ENCODE peak calls at places on chromosome 1, in seven cellular contexts. One of them, this sample, is unnamed.

GRCh38 chr1:81126989-81127571 is 673.7 kb upstream of the ADGRL2 start:
- DNase-seq in heart left ventricle: no peak
- DNase-seq in esophagus squamous epithelium: no peak
- DNase-seq in spleen: no peak
- DNase-seq in BE2C: no peak
- DNase-seq in neural progenitor cell: no peak
- DNase-seq in AG04450: no peak
- DNase-seq in this sample: no peak

GRCh38 chr1:59831529-59831928 is 16.8 kb downstream of the HOOK1 start:
- DNase-seq in AG04450: no peak
- DNase-seq in BE2C: no peak
- DNase-seq in spleen: no peak
- DNase-seq in neural progenitor cell: no peak
- DNase-seq in heart left ventricle: no peak
- DNase-seq in esophagus squamous epithelium: no peak
- DNase-seq in this sample: no peak

GRCh38 chr1:42733415-42734200 is 6.4 kb downstream of the CLDN19 start:
- DNase-seq in heart left ventricle: no peak
- DNase-seq in BE2C: no peak
- DNase-seq in AG04450: no peak
- DNase-seq in esophagus squamous epithelium: no peak
- DNase-seq in neural progenitor cell: no peak
- DNase-seq in spleen: no peak
- DNase-seq in this sample: no peak

GRCh38 chr1:14668448-14669029 is 70.1 kb downstream of the KAZN start:
- DNase-seq in esophagus squamous epithelium: no peak
- DNase-seq in neural progenitor cell: no peak
- DNase-seq in AG04450: no peak
- DNase-seq in BE2C: no peak
- DNase-seq in spleen: no peak
- DNase-seq in heart left ventricle: no peak
- DNase-seq in this sample: no peak

GRCh38 chr1:15336866-15337265 is 72.8 kb upstream of the EFHD2 start:
- DNase-seq in BE2C: no peak
- DNase-seq in neural progenitor cell: no peak
- DNase-seq in spleen: peak
- DNase-seq in AG04450: no peak
- DNase-seq in heart left ventricle: peak
- DNase-seq in esophagus squamous epithelium: no peak
- DNase-seq in this sample: peak

GRCh38 chr1:15684042-15684461 is at the start of gene PLEKHM2:
- DNase-seq in heart left ventricle: peak
- DNase-seq in BE2C: peak
- DNase-seq in spleen: peak
- DNase-seq in neural progenitor cell: peak
- DNase-seq in esophagus squamous epithelium: no peak
- DNase-seq in AG04450: no peak
- DNase-seq in this sample: no peak

GRCh38 chr1:200486634-200487033 is 76.8 kb upstream of the ZNF281 start:
- DNase-seq in heart left ventricle: no peak
- DNase-seq in neural progenitor cell: no peak
- DNase-seq in spleen: no peak
- DNase-seq in BE2C: no peak
- DNase-seq in esophagus squamous epithelium: no peak
- DNase-seq in AG04450: no peak
- DNase-seq in this sample: no peak

GRCh38 chr1:3463891-3464648 is 9.6 kb downstream of the ARHGEF16 start:
- DNase-seq in heart left ventricle: peak
- DNase-seq in AG04450: no peak
- DNase-seq in spleen: peak
- DNase-seq in esophagus squamous epithelium: no peak
- DNase-seq in BE2C: peak
- DNase-seq in neural progenitor cell: no peak
- DNase-seq in this sample: peak

GRCh38 chr1:44672254-44672955 is 1.9 kb downstream of the TMEM53 start:
- DNase-seq in esophagus squamous epithelium: no peak
- DNase-seq in spleen: peak
- DNase-seq in neural progenitor cell: peak
- DNase-seq in BE2C: no peak
- DNase-seq in AG04450: no peak
- DNase-seq in heart left ventricle: no peak
- DNase-seq in this sample: peak

GRCh38 chr1:152411144-152411543 is 2.9 kb downstream of the CRNN start:
- DNase-seq in neural progenitor cell: no peak
- DNase-seq in heart left ventricle: no peak
- DNase-seq in spleen: no peak
- DNase-seq in BE2C: no peak
- DNase-seq in AG04450: no peak
- DNase-seq in esophagus squamous epithelium: no peak
- DNase-seq in this sample: no peak

GRCh38 chr1:82110366-82111254 is 309.9 kb downstream of the ADGRL2 start:
- DNase-seq in neural progenitor cell: no peak
- DNase-seq in BE2C: no peak
- DNase-seq in AG04450: no peak
- DNase-seq in heart left ventricle: no peak
- DNase-seq in esophagus squamous epithelium: no peak
- DNase-seq in spleen: no peak
- DNase-seq in this sample: no peak

GRCh38 chr1:148372731-148373130 is 110.4 kb downstream of the PPIAL4G start:
- DNase-seq in AG04450: no peak
- DNase-seq in neural progenitor cell: no peak
- DNase-seq in BE2C: no peak
- DNase-seq in spleen: no peak
- DNase-seq in heart left ventricle: no peak
- DNase-seq in esophagus squamous epithelium: no peak
- DNase-seq in this sample: no peak

GRCh38 chr1:70200065-70200464 is 5.3 kb downstream of the LRRC40 start:
- DNase-seq in heart left ventricle: no peak
- DNase-seq in neural progenitor cell: no peak
- DNase-seq in esophagus squamous epithelium: no peak
- DNase-seq in BE2C: no peak
- DNase-seq in AG04450: no peak
- DNase-seq in spleen: no peak
- DNase-seq in this sample: no peak

GRCh38 chr1:70202173-70202758 is 3.1 kb downstream of the LRRC40 start:
- DNase-seq in heart left ventricle: no peak
- DNase-seq in spleen: no peak
- DNase-seq in esophagus squamous epithelium: no peak
- DNase-seq in AG04450: no peak
- DNase-seq in neural progenitor cell: no peak
- DNase-seq in BE2C: no peak
- DNase-seq in this sample: no peak

GRCh38 chr1:70194601-70195000 is 10.8 kb downstream of the LRRC40 start:
- DNase-seq in spleen: no peak
- DNase-seq in AG04450: no peak
- DNase-seq in BE2C: no peak
- DNase-seq in heart left ventricle: no peak
- DNase-seq in esophagus squamous epithelium: no peak
- DNase-seq in neural progenitor cell: no peak
- DNase-seq in this sample: no peak

GRCh38 chr1:70195342-70195741 is 10.0 kb downstream of the LRRC40 start:
- DNase-seq in esophagus squamous epithelium: no peak
- DNase-seq in neural progenitor cell: no peak
- DNase-seq in heart left ventricle: no peak
- DNase-seq in AG04450: no peak
- DNase-seq in BE2C: no peak
- DNase-seq in spleen: no peak
- DNase-seq in this sample: no peak

DNA sequence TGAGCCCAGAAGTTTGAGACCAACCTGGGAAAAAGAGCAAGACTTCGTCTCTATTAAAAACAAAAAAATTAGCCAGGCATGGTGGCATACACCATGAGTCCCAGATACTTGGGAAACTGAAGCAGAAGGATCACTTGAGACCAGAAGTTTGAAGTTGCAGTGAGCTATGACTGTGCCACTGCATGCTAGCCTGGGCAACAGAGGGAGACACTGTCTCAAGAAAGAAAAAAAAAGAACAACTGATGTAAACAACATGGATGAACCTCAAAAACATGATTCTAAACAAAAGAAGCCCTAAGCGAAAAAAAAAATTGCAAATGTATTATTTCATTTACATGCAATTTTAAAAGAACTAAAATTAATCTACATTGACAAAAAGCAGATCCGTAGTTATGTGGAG is 9.0 kb downstream of the LRRC40 start:
- DNase-seq in BE2C: no peak
- DNase-seq in neural progenitor cell: no peak
- DNase-seq in spleen: no peak
- DNase-seq in heart left ventricle: no peak
- DNase-seq in AG04450: no peak
- DNase-seq in esophagus squamous epithelium: no peak
- DNase-seq in this sample: no peak
- TF ChIP-seq CTCF in BE2C: no peak
- TF ChIP-seq CTCF in neural progenitor cell: no peak
- TF ChIP-seq CTCF in spleen: no peak
- TF ChIP-seq CTCF in heart left ventricle: no peak
- TF ChIP-seq CTCF in AG04450: no peak
- TF ChIP-seq CTCF in esophagus squamous epithelium: no peak
- TF ChIP-seq CTCF in this sample: no peak

GRCh38 chr1:228794173-228794572 is 58.9 kb downstream of the RHOU start:
- DNase-seq in spleen: no peak
- DNase-seq in esophagus squamous epithelium: no peak
- DNase-seq in AG04450: no peak
- DNase-seq in neural progenitor cell: no peak
- DNase-seq in heart left ventricle: no peak
- DNase-seq in BE2C: no peak
- DNase-seq in this sample: no peak

GRCh38 chr1:228792601-228793000 is 57.3 kb downstream of the RHOU start:
- DNase-seq in neural progenitor cell: no peak
- DNase-seq in esophagus squamous epithelium: no peak
- DNase-seq in BE2C: no peak
- DNase-seq in AG04450: no peak
- DNase-seq in spleen: no peak
- DNase-seq in heart left ventricle: no peak
- DNase-seq in this sample: no peak

GRCh38 chr1:228791782-228792181 is 56.5 kb downstream of the RHOU start:
- DNase-seq in spleen: no peak
- DNase-seq in neural progenitor cell: no peak
- DNase-seq in esophagus squamous epithelium: no peak
- DNase-seq in BE2C: no peak
- DNase-seq in heart left ventricle: no peak
- DNase-seq in AG04450: no peak
- DNase-seq in this sample: no peak

GRCh38 chr1:228794810-228795209 is 59.5 kb downstream of the RHOU start:
- DNase-seq in neural progenitor cell: no peak
- DNase-seq in heart left ventricle: no peak
- DNase-seq in BE2C: no peak
- DNase-seq in esophagus squamous epithelium: no peak
- DNase-seq in AG04450: no peak
- DNase-seq in spleen: no peak
- DNase-seq in this sample: no peak

GRCh38 chr1:228793032-228793431 is 57.8 kb downstream of the RHOU start:
- DNase-seq in neural progenitor cell: no peak
- DNase-seq in esophagus squamous epithelium: no peak
- DNase-seq in AG04450: no peak
- DNase-seq in spleen: no peak
- DNase-seq in heart left ventricle: no peak
- DNase-seq in BE2C: no peak
- DNase-seq in this sample: no peak
- TF ChIP-seq CTCF in neural progenitor cell: no peak
- TF ChIP-seq CTCF in esophagus squamous epithelium: no peak
- TF ChIP-seq CTCF in AG04450: no peak
- TF ChIP-seq CTCF in spleen: no peak
- TF ChIP-seq CTCF in heart left ventricle: no peak
- TF ChIP-seq CTCF in BE2C: no peak
- TF ChIP-seq CTCF in this sample: no peak

DNA sequence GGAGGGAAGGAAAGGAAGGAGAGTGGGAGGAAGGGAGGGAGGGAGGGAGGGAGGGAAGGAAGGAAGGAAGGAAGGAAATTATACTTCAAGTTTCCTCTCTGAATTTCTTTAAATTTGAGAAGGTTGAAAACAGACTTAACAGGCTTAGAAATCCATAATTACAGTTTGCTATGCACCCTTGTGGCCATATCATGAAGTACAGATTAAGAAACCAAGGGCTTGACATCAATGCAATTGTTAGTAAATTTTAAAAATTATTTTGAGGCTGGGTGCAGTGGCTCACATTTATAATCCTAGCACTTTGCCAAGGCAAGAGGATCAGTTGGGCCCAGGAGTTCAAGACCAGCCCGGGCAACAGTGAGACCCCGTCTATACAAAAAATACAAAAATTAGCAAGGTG is 14.4 kb downstream of the ANP32E start:
- DNase-seq in neural progenitor cell: no peak
- DNase-seq in AG04450: no peak
- DNase-seq in spleen: no peak
- DNase-seq in heart left ventricle: no peak
- DNase-seq in esophagus squamous epithelium: no peak
- DNase-seq in BE2C: no peak
- DNase-seq in this sample: no peak
- TF ChIP-seq CTCF in neural progenitor cell: peak
- TF ChIP-seq CTCF in AG04450: peak
- TF ChIP-seq CTCF in spleen: peak
- TF ChIP-seq CTCF in heart left ventricle: peak
- TF ChIP-seq CTCF in esophagus squamous epithelium: peak
- TF ChIP-seq CTCF in BE2C: peak
- TF ChIP-seq CTCF in this sample: peak

GRCh38 chr1:30942326-30942978 is 33.9 kb upstream of the SDC3 start:
- DNase-seq in esophagus squamous epithelium: no peak
- DNase-seq in BE2C: no peak
- DNase-seq in spleen: no peak
- DNase-seq in AG04450: no peak
- DNase-seq in neural progenitor cell: no peak
- DNase-seq in heart left ventricle: no peak
- DNase-seq in this sample: no peak

GRCh38 chr1:30933874-30934252 is 25.3 kb upstream of the SDC3 start:
- DNase-seq in AG04450: no peak
- DNase-seq in BE2C: no peak
- DNase-seq in esophagus squamous epithelium: no peak
- DNase-seq in spleen: no peak
- DNase-seq in neural progenitor cell: no peak
- DNase-seq in heart left ventricle: no peak
- DNase-seq in this sample: no peak

GRCh38 chr1:30940541-30940940 is 32.0 kb upstream of the SDC3 start:
- DNase-seq in spleen: no peak
- DNase-seq in BE2C: no peak
- DNase-seq in heart left ventricle: no peak
- DNase-seq in esophagus squamous epithelium: no peak
- DNase-seq in AG04450: no peak
- DNase-seq in neural progenitor cell: no peak
- DNase-seq in this sample: no peak

GRCh38 chr1:30934613-30935012 is 26.1 kb upstream of the SDC3 start:
- DNase-seq in esophagus squamous epithelium: no peak
- DNase-seq in spleen: no peak
- DNase-seq in heart left ventricle: no peak
- DNase-seq in AG04450: no peak
- DNase-seq in BE2C: no peak
- DNase-seq in neural progenitor cell: no peak
- DNase-seq in this sample: no peak

DNA sequence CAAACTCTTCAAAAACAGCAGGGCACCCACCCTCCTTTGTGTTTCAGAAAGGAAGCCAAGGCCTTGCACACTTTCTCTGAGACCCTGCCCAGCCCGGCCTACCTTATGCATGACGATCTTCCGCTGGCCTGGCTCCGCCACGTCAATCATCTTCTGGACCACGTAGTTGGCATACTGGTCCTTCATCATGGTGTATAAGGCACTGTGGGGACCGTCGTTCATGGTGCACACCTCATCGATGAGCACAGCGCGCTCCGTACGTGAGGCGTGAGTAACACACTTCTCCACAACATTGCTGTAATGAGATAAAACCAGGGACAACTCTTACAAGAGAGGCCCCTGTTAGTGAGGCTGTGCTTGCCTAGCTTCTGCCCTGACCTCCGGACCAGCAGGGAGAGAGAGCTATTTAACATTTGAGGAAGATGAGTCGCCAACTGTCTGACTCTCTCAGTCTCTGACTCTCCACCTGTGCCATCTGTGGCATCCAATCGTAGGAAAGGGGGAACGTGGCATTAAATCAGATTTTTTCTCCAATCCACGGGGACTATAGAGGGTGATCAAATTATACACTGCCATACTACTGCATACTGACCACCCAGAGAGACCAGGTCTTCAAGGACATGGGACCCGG is 28.1 kb upstream of the SDC3 start:
- DNase-seq in BE2C: no peak
- DNase-seq in AG04450: no peak
- DNase-seq in spleen: no peak
- DNase-seq in esophagus squamous epithelium: no peak
- DNase-seq in neural progenitor cell: no peak
- DNase-seq in heart left ventricle: no peak
- DNase-seq in this sample: no peak
- TF ChIP-seq CTCF in BE2C: no peak
- TF ChIP-seq CTCF in AG04450: no peak
- TF ChIP-seq CTCF in spleen: no peak
- TF ChIP-seq CTCF in esophagus squamous epithelium: no peak
- TF ChIP-seq CTCF in neural progenitor cell: no peak
- TF ChIP-seq CTCF in heart left ventricle: no peak
- TF ChIP-seq CTCF in this sample: no peak